ENCODE peak calls at places on chromosome 11, in six cellular contexts. J, A, N, Q, O and C are unnamed samples.

GRCh38 chr11:129323896-129324522 is 51.6 kb upstream of the BARX2 start:
- DNase-seq in Q (no peak), O (no peak), N (peak), A (no peak), J (no peak), C (no peak)

GRCh38 chr11:16881074-16881709 is 133.0 kb downstream of the PLEKHA7 start:
- DNase-seq in J (no peak), O (no peak), A (no peak), Q (no peak), N (peak), C (no peak)

GRCh38 chr11:67558084-67558772 is 25.4 kb upstream of the GSTP1 start:
- DNase-seq in N (no peak), J (peak), O (no peak), Q (no peak), A (no peak), C (no peak)

GRCh38 chr11:119518746-119519382 is 95.9 kb upstream of the THY1 start:
- DNase-seq in O (no peak), A (no peak), J (no peak), N (no peak), Q (no peak), C (no peak)

GRCh38 chr11:78188809-78189724 is at the start of gene USP35:
- DNase-seq in J (peak), N (no peak), O (no peak), A (no peak), Q (no peak), C (no peak)

GRCh38 chr11:36062796-36063380 is 119.0 kb downstream of the LDLRAD3 start:
- DNase-seq in A (no peak), J (no peak), Q (no peak), O (no peak), N (no peak), C (no peak)

GRCh38 chr11:33478111-33478573 is 221.0 kb downstream of the HIPK3 start:
- DNase-seq in Q (no peak), A (no peak), N (no peak), O (no peak), J (no peak), C (no peak)

GRCh38 chr11:110184974-110185597 is 91.9 kb downstream of the ZC3H12C start:
- DNase-seq in O (no peak), J (no peak), A (peak), Q (no peak), N (peak), C (no peak)

GRCh38 chr11:58628446-58628845 is 6.0 kb downstream of the CNTF start:
- DNase-seq in A (no peak), O (no peak), N (peak), Q (no peak), J (no peak), C (no peak)

GRCh38 chr11:105456950-105457349 is 152.9 kb upstream of the GRIA4 start:
- DNase-seq in N (no peak), J (no peak), A (no peak), Q (no peak), O (no peak), C (no peak)

GRCh38 chr11:105937738-105938137 is 84.3 kb downstream of the MSANTD4 start:
- DNase-seq in O (no peak), Q (no peak), J (no peak), A (peak), N (no peak), C (no peak)

GRCh38 chr11:19429108-19429760 is 188.5 kb upstream of the E2F8 start:
- DNase-seq in A (no peak), N (peak), Q (no peak), O (no peak), J (no peak), C (no peak)

GRCh38 chr11:82403640-82404305 is 329.9 kb downstream of the FAM181B start:
- DNase-seq in A (no peak), J (no peak), O (no peak), N (no peak), Q (no peak), C (no peak)

GRCh38 chr11:59668188-59668949 is 468 bp downstream of the PATL1 start:
- DNase-seq in N (peak), A (no peak), Q (peak), J (peak), O (peak), C (no peak)

GRCh38 chr11:44627911-44628729 is 62.7 kb downstream of the CD82 start:
- DNase-seq in O (no peak), A (no peak), J (peak), N (peak), Q (peak), C (peak)

GRCh38 chr11:101715281-101715680 is 131.5 kb upstream of the TRPC6 start:
- DNase-seq in J (no peak), O (no peak), A (no peak), Q (no peak), N (no peak), C (no peak)

GRCh38 chr11:69153661-69154060 is 2.1 kb upstream of the SMIM38 start:
- DNase-seq in Q (no peak), A (no peak), N (no peak), O (no peak), J (no peak), C (no peak)

GRCh38 chr11:72786305-72787261 is 7.3 kb downstream of the STARD10 start:
- DNase-seq in O (no peak), A (no peak), Q (no peak), J (no peak), N (peak), C (no peak)

GRCh38 chr11:118908931-118909618 is 16.7 kb downstream of the BCL9L start:
- DNase-seq in N (peak), Q (peak), J (peak), A (no peak), O (no peak), C (peak)

GRCh38 chr11:76030286-76030685 is 176.0 kb downstream of the WNT11 start:
- DNase-seq in J (no peak), Q (no peak), N (no peak), O (no peak), A (no peak), C (no peak)

GRCh38 chr11:28743101-28743550 is 634.9 kb downstream of the METTL15 start:
- DNase-seq in Q (no peak), A (no peak), N (no peak), J (no peak), O (no peak), C (no peak)

GRCh38 chr11:90542092-90542491 is 319.2 kb upstream of the CHORDC1 start:
- DNase-seq in A (no peak), O (no peak), J (no peak), N (no peak), Q (no peak), C (no peak)

GRCh38 chr11:134646561-134646960 is 234.5 kb upstream of the B3GAT1 start:
- DNase-seq in A (no peak), Q (no peak), J (peak), O (no peak), N (no peak), C (no peak)

GRCh38 chr11:56950510-56950909 is 38.2 kb upstream of the OR5AK2 start:
- DNase-seq in Q (no peak), O (no peak), N (no peak), A (no peak), J (no peak), C (no peak)

GRCh38 chr11:30478923-30479322 is 107.2 kb downstream of the MPPED2 start:
- DNase-seq in N (peak), O (no peak), Q (no peak), A (no peak), J (no peak), C (no peak)

GRCh38 chr11:22491826-22492225 is 133.8 kb downstream of the FANCF start:
- DNase-seq in J (no peak), A (no peak), O (no peak), N (peak), Q (peak), C (peak)

GRCh38 chr11:3970101-3970500 is 114.6 kb downstream of the STIM1 start:
- DNase-seq in A (no peak), N (no peak), O (no peak), J (no peak), Q (no peak), C (no peak)